ENCODE peak calls at places on chromosomes 7 and 10, in ten cellular contexts. D is GM03348; L is NCI-H1436 treated with DMSO at 0.1 percent for 48 hours; W is T-helper 1 cell; V is GM13976; C is right lobe of liver; N is WERI-Rb-1; K is pancreas; B is activated CD4-positive, alpha-beta T cell treated with anti-CD3 and anti-CD28 coated beads, Interleukin-2, amount 50 U/mL, for 1 hour; R is ELF-1. T is an unnamed sample.

GRCh38 chr10:23001901-23002516 is 74.2 kb downstream of the ARMC3 start:
- DNase-seq in D (no peak), L (no peak), W (no peak), V (no peak), C (no peak), N (no peak), K (no peak), B (no peak), R (peak), T (no peak)

GRCh38 chr7:103932389-103932788 is 57.1 kb downstream of the RELN start:
- DNase-seq in D (no peak), L (no peak), W (no peak), V (no peak), C (no peak), N (no peak), K (no peak), B (no peak), R (no peak), T (no peak)

GRCh38 chr7:80941206-80941758 is 22.4 kb upstream of the SEMA3C start:
- DNase-seq in D (peak), L (no peak), W (no peak), V (no peak), C (no peak), N (no peak), K (no peak), B (no peak), R (no peak), T (no peak)

GRCh38 chr10:67622506-67622905 is 73.5 kb downstream of the CTNNA3 start:
- DNase-seq in D (no peak), L (no peak), W (no peak), V (no peak), C (no peak), N (no peak), K (no peak), B (no peak), R (no peak), T (no peak)

GRCh38 chr7:138875794-138876193 is 77.8 kb upstream of the ATP6V0A4 start:
- DNase-seq in D (peak), L (no peak), W (no peak), V (no peak), C (no peak), N (no peak), K (no peak), B (peak), R (no peak), T (no peak)

GRCh38 chr7:70913924-70914323 is 218.0 kb upstream of the GALNT17 start:
- DNase-seq in D (no peak), L (no peak), W (no peak), V (no peak), C (no peak), N (no peak), K (no peak), B (no peak), R (no peak), T (no peak)

GRCh38 chr10:62614389-62615157 is 189.9 kb upstream of the ADO start:
- DNase-seq in D (peak), L (no peak), W (no peak), V (peak), C (no peak), N (no peak), K (no peak), B (no peak), R (no peak), T (peak)

GRCh38 chr7:100049441-100050291 is at the start of gene ZSCAN21:
- DNase-seq in D (peak), L (no peak), W (peak), V (peak), C (peak), N (peak), K (peak), B (peak), R (peak), T (peak)

GRCh38 chr10:6396652-6397051 is 183.4 kb downstream of the PRKCQ start:
- DNase-seq in D (peak), L (no peak), W (no peak), V (no peak), C (no peak), N (no peak), K (no peak), B (no peak), R (no peak), T (no peak)

GRCh38 chr7:122532406-122533269 is 166.3 kb downstream of the RNF133 start:
- DNase-seq in D (peak), L (no peak), W (no peak), V (peak), C (no peak), N (no peak), K (no peak), B (no peak), R (no peak), T (no peak)

GRCh38 chr10:25083546-25084111 is 67.2 kb downstream of the THNSL1 start:
- DNase-seq in D (no peak), L (no peak), W (no peak), V (no peak), C (no peak), N (no peak), K (no peak), B (no peak), R (no peak), T (no peak)

GRCh38 chr10:95416270-95416669 is 125.5 kb upstream of the PDLIM1 start:
- DNase-seq in D (no peak), L (no peak), W (no peak), V (no peak), C (no peak), N (no peak), K (no peak), B (no peak), R (no peak), T (no peak)

GRCh38 chr10:86306628-86307278 is 59.8 kb downstream of the GRID1 start:
- DNase-seq in D (peak), L (no peak), W (no peak), V (no peak), C (peak), N (no peak), K (no peak), B (no peak), R (no peak), T (peak)

GRCh38 chr10:103278862-103279298 is 1.9 kb downstream of the INA start:
- DNase-seq in D (peak), L (no peak), W (no peak), V (peak), C (no peak), N (peak), K (no peak), B (peak), R (peak), T (peak)

GRCh38 chr10:101897633-101898032 is 54.0 kb upstream of the KCNIP2 start:
- DNase-seq in D (no peak), L (no peak), W (no peak), V (no peak), C (peak), N (no peak), K (peak), B (no peak), R (no peak), T (peak)

T was measured in MG63.